ENCODE peak calls at places on chromosomes 2 and 18, in four cellular contexts. One of them, this sample, is unnamed.

GRCh38 chr2:83459456-83459855 is 999.6 kb downstream of the SUCLG1 start:
- DNase-seq in CD8-positive, alpha-beta memory T cell: no peak
- DNase-seq in psoas muscle: no peak
- DNase-seq in iPS DF 6.9: no peak
- DNase-seq in this sample: no peak

GRCh38 chr2:105330681-105331375 is 1.3 kb upstream of the TGFBRAP1 start:
- DNase-seq in iPS DF 6.9: no peak
- DNase-seq in CD8-positive, alpha-beta memory T cell: peak
- DNase-seq in psoas muscle: no peak
- DNase-seq in this sample: no peak

GRCh38 chr2:96501886-96502810 is 3.0 kb downstream of the NEURL3 start:
- DNase-seq in psoas muscle: peak
- DNase-seq in iPS DF 6.9: no peak
- DNase-seq in CD8-positive, alpha-beta memory T cell: no peak
- DNase-seq in this sample: no peak

GRCh38 chr18:44895176-44895798 is 214.6 kb downstream of the SETBP1 start:
- DNase-seq in psoas muscle: no peak
- DNase-seq in iPS DF 6.9: no peak
- DNase-seq in CD8-positive, alpha-beta memory T cell: no peak
- DNase-seq in this sample: no peak

GRCh38 chr2:230170532-230170931 is 49.3 kb downstream of the SP110 start:
- DNase-seq in psoas muscle: no peak
- DNase-seq in CD8-positive, alpha-beta memory T cell: no peak
- DNase-seq in iPS DF 6.9: no peak
- DNase-seq in this sample: no peak

GRCh38 chr2:225103737-225104141 is 61.5 kb upstream of the DOCK10 start:
- DNase-seq in CD8-positive, alpha-beta memory T cell: no peak
- DNase-seq in psoas muscle: no peak
- DNase-seq in iPS DF 6.9: no peak
- DNase-seq in this sample: no peak

GRCh38 chr2:164675027-164675426 is 53.7 kb upstream of the GRB14 start:
- DNase-seq in iPS DF 6.9: no peak
- DNase-seq in CD8-positive, alpha-beta memory T cell: no peak
- DNase-seq in psoas muscle: no peak
- DNase-seq in this sample: no peak

GRCh38 chr2:62406573-62407043 is 99.4 kb downstream of the TMEM17 start:
- DNase-seq in psoas muscle: no peak
- DNase-seq in iPS DF 6.9: no peak
- DNase-seq in CD8-positive, alpha-beta memory T cell: no peak
- DNase-seq in this sample: no peak

GRCh38 chr18:9066817-9067306 is 35.6 kb upstream of the NDUFV2 start:
- DNase-seq in CD8-positive, alpha-beta memory T cell: no peak
- DNase-seq in iPS DF 6.9: no peak
- DNase-seq in psoas muscle: no peak
- DNase-seq in this sample: no peak

GRCh38 chr2:214724741-214725140 is 84.7 kb downstream of the BARD1 start:
- DNase-seq in psoas muscle: no peak
- DNase-seq in CD8-positive, alpha-beta memory T cell: no peak
- DNase-seq in iPS DF 6.9: no peak
- DNase-seq in this sample: no peak

GRCh38 chr2:167943368-167943767 is 304.0 kb downstream of the STK39 start:
- DNase-seq in psoas muscle: no peak
- DNase-seq in iPS DF 6.9: no peak
- DNase-seq in CD8-positive, alpha-beta memory T cell: no peak
- DNase-seq in this sample: no peak
- H3K27ac ChIP-seq in psoas muscle: no peak
- H3K27ac ChIP-seq in iPS DF 6.9: no peak
- H3K27ac ChIP-seq in CD8-positive, alpha-beta memory T cell: no peak
- H3K27ac ChIP-seq in this sample: no peak

GRCh38 chr2:139160838-139161237 is 380.6 kb upstream of the NXPH2 start:
- DNase-seq in CD8-positive, alpha-beta memory T cell: no peak
- DNase-seq in psoas muscle: no peak
- DNase-seq in iPS DF 6.9: no peak
- DNase-seq in this sample: no peak

GRCh38 chr2:139165041-139165440 is 384.9 kb upstream of the NXPH2 start:
- DNase-seq in psoas muscle: no peak
- DNase-seq in CD8-positive, alpha-beta memory T cell: no peak
- DNase-seq in iPS DF 6.9: no peak
- DNase-seq in this sample: no peak

GRCh38 chr2:139162957-139163356 is 382.8 kb upstream of the NXPH2 start:
- DNase-seq in CD8-positive, alpha-beta memory T cell: no peak
- DNase-seq in psoas muscle: no peak
- DNase-seq in iPS DF 6.9: no peak
- DNase-seq in this sample: no peak

GRCh38 chr2:139162456-139162855 is 382.3 kb upstream of the NXPH2 start:
- DNase-seq in iPS DF 6.9: no peak
- DNase-seq in CD8-positive, alpha-beta memory T cell: no peak
- DNase-seq in psoas muscle: no peak
- DNase-seq in this sample: no peak

DNA sequence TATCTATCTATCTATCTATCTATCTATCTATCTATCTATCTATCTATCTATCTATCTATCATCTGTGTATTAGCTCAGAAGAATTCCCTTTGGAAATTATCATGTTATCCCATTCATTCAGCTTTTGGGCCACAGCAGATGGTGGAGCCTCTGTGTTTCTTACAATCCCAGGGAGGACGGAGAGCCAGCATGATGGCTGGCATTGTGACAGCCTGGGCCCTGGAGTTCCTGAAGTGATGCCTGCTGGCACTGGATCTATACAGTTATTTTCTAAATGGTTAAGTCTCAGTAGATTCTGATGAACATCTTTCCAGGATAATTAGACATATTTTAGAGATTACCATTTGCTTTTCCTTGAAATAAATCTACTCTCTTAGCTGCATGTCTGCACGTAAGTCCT is 385.4 kb upstream of the NXPH2 start:
- DNase-seq in CD8-positive, alpha-beta memory T cell: no peak
- DNase-seq in psoas muscle: no peak
- DNase-seq in iPS DF 6.9: no peak
- DNase-seq in this sample: no peak
- H3K4me3 ChIP-seq in CD8-positive, alpha-beta memory T cell: no peak
- H3K4me3 ChIP-seq in psoas muscle: no peak
- H3K4me3 ChIP-seq in iPS DF 6.9: no peak
- H3K4me3 ChIP-seq in this sample: no peak

DNA sequence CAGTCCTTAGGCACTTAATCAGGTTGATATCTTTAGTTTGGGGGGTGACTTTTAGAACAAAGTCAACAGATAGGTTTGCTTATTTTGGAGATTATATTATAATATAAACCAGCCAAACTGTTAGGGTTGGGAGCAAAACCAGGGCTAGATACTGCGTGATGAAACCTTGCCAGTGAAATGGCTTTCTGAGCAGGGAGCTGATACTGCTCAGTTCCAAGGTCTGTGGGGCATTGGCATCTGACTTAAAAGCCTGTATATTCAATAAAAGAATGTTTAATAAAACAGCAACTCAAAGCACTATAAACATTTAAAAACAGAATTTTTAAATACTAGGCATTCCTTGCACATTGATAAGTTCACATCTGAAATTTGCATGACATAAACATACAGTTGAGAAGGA is 19.3 kb downstream of the PTPRM start:
- DNase-seq in CD8-positive, alpha-beta memory T cell: no peak
- DNase-seq in psoas muscle: no peak
- DNase-seq in iPS DF 6.9: no peak
- DNase-seq in this sample: no peak
- H3K27ac ChIP-seq in CD8-positive, alpha-beta memory T cell: no peak
- H3K27ac ChIP-seq in psoas muscle: no peak
- H3K27ac ChIP-seq in iPS DF 6.9: no peak
- H3K27ac ChIP-seq in this sample: no peak

DNA sequence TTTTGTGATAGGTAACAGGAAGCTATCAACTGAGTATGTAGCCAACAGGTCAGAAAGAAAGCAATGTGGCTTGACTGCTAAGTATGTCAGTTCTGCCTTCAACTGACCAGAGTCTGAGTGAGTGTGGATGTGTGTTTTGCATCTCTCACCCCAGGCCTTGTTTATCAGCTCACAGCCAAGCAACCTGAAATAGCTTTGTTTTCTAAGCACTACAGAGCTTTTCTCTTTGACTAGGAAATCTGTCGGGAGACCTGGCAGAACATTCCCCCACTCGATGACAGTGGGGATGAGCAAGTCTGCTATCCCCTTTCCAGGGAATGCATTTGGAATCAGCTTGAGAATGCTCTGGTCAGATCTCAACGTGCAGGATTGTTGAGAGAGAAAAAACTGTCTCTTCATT is 233.9 kb upstream of the PIK3C3 start:
- DNase-seq in iPS DF 6.9: no peak
- DNase-seq in psoas muscle: no peak
- DNase-seq in CD8-positive, alpha-beta memory T cell: no peak
- DNase-seq in this sample: no peak
- H3K4me3 ChIP-seq in iPS DF 6.9: no peak
- H3K4me3 ChIP-seq in psoas muscle: no peak
- H3K4me3 ChIP-seq in CD8-positive, alpha-beta memory T cell: no peak
- H3K4me3 ChIP-seq in this sample: no peak

This sample was measured in RWPE2.